ENCODE peak calls at places on chromosomes 4 and X, in six cellular contexts. B is SK-N-SH, S is H1, V is K562, P is HepG2, W is GM12878. N is an unnamed sample.

GRCh38 chr4:133316874-133317273 is 167.8 kb downstream of the PCDH10 start:
- DNase-seq in P (no peak), B (no peak), V (no peak), S (no peak), W (no peak), N (no peak)

GRCh38 chr4:37653601-37654000 is 32.6 kb downstream of the RELL1 start:
- DNase-seq in P (no peak), B (no peak), W (no peak), V (no peak), S (no peak), N (no peak)

GRCh38 chr4:2272026-2272827 is 10.3 kb upstream of the MXD4 start:
- DNase-seq in S (no peak), V (no peak), B (no peak), W (no peak), P (no peak), N (no peak)

GRCh38 chr4:15702941-15703403 is at the start of gene BST1:
- DNase-seq in P (no peak), B (peak; percentile 81), W (no peak), S (no peak), V (no peak), N (no peak)

GRCh38 chrX:136046295-136046894 is 61.2 kb downstream of the SLC9A6 start:
- DNase-seq in W (no peak), S (no peak), V (no peak), B (no peak), P (no peak), N (no peak)

GRCh38 chr4:86558258-86558657 is 35.9 kb upstream of the PTPN13 start:
- DNase-seq in V (no peak), S (no peak), B (no peak), W (no peak), P (no peak), N (no peak)

GRCh38 chr4:184462724-184463123 is 11.6 kb downstream of the IRF2 start:
- DNase-seq in B (no peak), V (no peak), S (no peak), P (peak; percentile 68), W (no peak), N (no peak)

GRCh38 chr4:108849611-108850406 is 87.0 kb upstream of the ETNPPL start:
- DNase-seq in W (peak; percentile 13), P (no peak), S (no peak), B (no peak), V (no peak), N (no peak)

GRCh38 chr4:101621120-101621519 is 169.4 kb upstream of the BANK1 start:
- DNase-seq in V (no peak), S (no peak), W (no peak), B (no peak), P (no peak), N (no peak)

GRCh38 chrX:114800719-114801118 is 216.7 kb downstream of the IL13RA2 start:
- DNase-seq in V (peak; percentile 10), S (no peak), B (no peak), P (peak; percentile 15), W (no peak), N (peak; percentile 24)

GRCh38 chr4:36618102-36618501 is 336.7 kb downstream of the DTHD1 start:
- DNase-seq in B (no peak), W (no peak), S (no peak), P (no peak), V (no peak), N (no peak)

GRCh38 chrX:103356023-103356798 is at the start of gene TCEAL9:
- DNase-seq in S (no peak), B (peak; percentile 71), W (no peak), P (peak; percentile 51), V (peak; percentile 11), N (peak; percentile 29)

GRCh38 chr4:833156-833555 is 7.2 kb upstream of the CPLX1 start:
- DNase-seq in S (no peak), V (no peak), P (no peak), B (no peak), W (no peak), N (no peak)

GRCh38 chr4:182894681-182895275 is 22.4 kb downstream of the DCTD start:
- DNase-seq in P (no peak), W (no peak), B (no peak), V (no peak), S (no peak), N (no peak)

GRCh38 chrX:102341867-102342266 is 94.9 kb downstream of the NXF2 start:
- DNase-seq in B (no peak), W (no peak), S (no peak), P (no peak), V (no peak), N (no peak)

GRCh38 chr4:108885211-108885610 is 122.4 kb upstream of the ETNPPL start:
- DNase-seq in V (no peak), W (no peak), S (no peak), B (no peak), P (no peak), N (no peak)

GRCh38 chrX:13387656-13388421 is 68.0 kb upstream of the ATXN3L start:
- DNase-seq in W (no peak), S (no peak), P (no peak), B (no peak), V (no peak), N (no peak)

GRCh38 chrX:7132335-7133035 is 15.0 kb upstream of the STS start:
- DNase-seq in W (no peak), V (peak; percentile 66), P (peak; percentile 80), S (peak; percentile 43), B (no peak), N (peak; percentile 56)

GRCh38 chr4:38785901-38786402 is 3.2 kb upstream of the TLR10 start:
- DNase-seq in S (no peak), B (no peak), P (no peak), W (peak; percentile 63), V (no peak), N (no peak)

DNA sequence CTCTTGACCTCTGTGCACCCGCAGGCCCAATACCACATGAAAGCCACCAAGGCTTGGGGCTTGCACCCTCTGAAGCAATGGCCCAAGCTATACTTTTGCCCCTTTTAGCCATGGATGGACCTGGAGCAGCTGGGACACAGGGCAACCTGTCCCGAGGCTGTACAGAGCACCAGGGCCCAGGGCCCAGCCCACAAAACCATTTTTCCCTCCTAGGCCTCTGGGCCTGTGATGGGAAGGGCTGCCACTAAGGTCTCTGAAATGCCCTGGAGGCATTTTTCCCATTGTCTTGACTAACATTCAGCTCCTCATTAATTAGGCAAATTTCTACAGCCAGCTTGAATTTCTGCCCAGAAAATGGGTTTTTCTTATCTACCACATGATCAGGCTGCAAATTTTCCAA is 79.9 kb upstream of the GABRA3 start:
- DNase-seq in P (no peak), V (no peak), W (no peak), S (no peak), B (no peak), N (no peak)
- TF ChIP-seq YY1 in P (no peak), V (no peak), W (no peak), S (no peak), B (no peak), N (no peak)

GRCh38 chrX:16836371-16836770 is 33.8 kb downstream of the RBBP7 start:
- DNase-seq in S (no peak), W (no peak), P (peak; percentile 17), B (peak; percentile 47), V (peak; percentile 18), N (no peak)
- TF ChIP-seq SIN3A in S (no peak), W (no peak), P (no peak), B (no peak), V (no peak), N (no peak)

GRCh38 chr4:156774422-156774821 is 197.2 kb downstream of the PDGFC start:
- DNase-seq in S (no peak), V (no peak), P (peak; percentile 34), W (no peak), B (no peak), N (no peak)
- TF ChIP-seq RAD21 in S (no peak), V (no peak), P (no peak), W (no peak), B (no peak), N (no peak)

GRCh38 chr4:60863442-60863841 is 336.7 kb upstream of the ADGRL3 start:
- DNase-seq in S (no peak), B (no peak), V (no peak), W (no peak), P (no peak), N (no peak)

GRCh38 chr4:60868232-60868960 is 331.7 kb upstream of the ADGRL3 start:
- DNase-seq in P (no peak), B (no peak), W (no peak), V (no peak), S (no peak), N (no peak)

DNA sequence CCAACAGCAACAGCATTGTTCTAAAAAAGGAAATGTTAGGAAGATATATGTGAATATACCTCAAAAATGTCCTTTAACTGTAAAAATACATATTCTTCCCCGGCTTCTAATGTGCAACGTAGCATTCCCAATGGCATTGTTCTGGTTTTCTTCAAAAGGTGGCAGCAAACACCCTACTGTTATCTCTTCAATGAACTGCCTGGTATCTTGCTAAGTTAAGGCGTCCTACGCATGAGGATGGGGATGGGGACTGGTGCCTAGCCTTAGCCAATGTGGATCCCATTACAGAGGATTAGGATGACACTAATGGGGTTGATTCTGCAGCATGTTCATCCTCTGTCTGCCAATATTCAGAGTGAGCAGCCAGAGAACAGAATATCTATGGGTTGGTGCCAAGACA is 334.9 kb upstream of the ADGRL3 start:
- DNase-seq in P (no peak), V (no peak), S (no peak), B (peak; percentile 32), W (no peak), N (no peak)
- TF ChIP-seq YY1 in P (no peak), V (no peak), S (no peak), B (no peak), W (no peak), N (no peak)

GRCh38 chr4:53886090-53886489 is 178.3 kb downstream of the CHIC2 start:
- DNase-seq in B (no peak), V (no peak), P (peak; percentile 60), W (no peak), S (no peak), N (no peak)
- TF ChIP-seq SIN3A in B (no peak), V (no peak), P (no peak), W (no peak), S (no peak), N (no peak)

GRCh38 chrX:101136235-101136634 is 38.2 kb downstream of the CENPI start:
- DNase-seq in V (no peak), W (no peak), S (no peak), P (no peak), B (no peak), N (no peak)
- TF ChIP-seq RAD21 in V (no peak), W (no peak), S (no peak), P (no peak), B (no peak), N (no peak)